ENCODE peak calls at places on chromosomes 1 and 21, in four cellular contexts. B is GM12878, F is HepG2, E is H1. Q is an unnamed sample.

GRCh38 chr1:179283992-179284391 is 9.6 kb upstream of the SOAT1 start:
- DNase-seq in B (no peak), F (no peak), E (no peak), Q (no peak)

GRCh38 chr1:162168261-162168660 is 98.8 kb downstream of the NOS1AP start:
- DNase-seq in B (no peak), F (no peak), E (no peak), Q (no peak)

GRCh38 chr1:57091642-57092041 is 125.8 kb upstream of the C8B start:
- DNase-seq in B (no peak), F (no peak), E (no peak), Q (no peak)

GRCh38 chr1:2134604-2135307 is 59.8 kb downstream of the FAAP20 start:
- DNase-seq in B (no peak), F (peak; percentile 91), E (no peak), Q (no peak)

GRCh38 chr1:110689868-110690267 is 15.1 kb upstream of the KCNA3 start:
- DNase-seq in B (no peak), F (no peak), E (no peak), Q (no peak)

GRCh38 chr1:240399381-240399780 is 212.6 kb downstream of the GREM2 start:
- DNase-seq in B (no peak), F (no peak), E (no peak), Q (peak; percentile 18)

GRCh38 chr1:61115436-61115835 is 33.1 kb downstream of the NFIA start:
- DNase-seq in B (no peak), F (no peak), E (no peak), Q (no peak)

GRCh38 chr1:1972976-1973715 is 30.4 kb downstream of the CFAP74 start:
- DNase-seq in B (no peak), F (no peak), E (no peak), Q (no peak)

GRCh38 chr21:27681038-27681437 is 714.1 kb upstream of the ADAMTS5 start:
- DNase-seq in B (no peak), F (no peak), E (no peak), Q (no peak)

GRCh38 chr1:241918879-241919278 is 38.7 kb upstream of the BECN2 start:
- DNase-seq in B (no peak), F (no peak), E (no peak), Q (no peak)
- TF ChIP-seq SUZ12 in B (no peak), F (no peak), E (no peak), Q (no peak)

GRCh38 chr1:211959680-211960079 is 75.7 kb downstream of the INTS7 start:
- DNase-seq in B (no peak), F (no peak), E (no peak), Q (no peak)

GRCh38 chr1:211967704-211968103 is 67.7 kb downstream of the INTS7 start:
- DNase-seq in B (no peak), F (no peak), E (no peak), Q (no peak)

GRCh38 chr1:211965108-211965805 is 70.1 kb downstream of the INTS7 start:
- DNase-seq in B (no peak), F (no peak), E (no peak), Q (no peak)
- H3K4me1 ChIP-seq in B (no peaks in the 10 kb centered on the region), F (no peaks in the 10 kb centered on the region), E (no peaks in the 10 kb centered on the region), Q (no peaks in the 10 kb centered on the region)

GRCh38 chr1:89821322-89822108 is 683 bp downstream of the LRRC8D start:
- DNase-seq in B (no peak), F (peak; percentile 62), E (no peak), Q (no peak)
- TF ChIP-seq YY1 in B (no peak), F (no peak), E (no peak), Q (no peak)

GRCh38 chr1:160953030-160953429 is 1.6 kb downstream of the ITLN2 start:
- DNase-seq in B (no peak), F (no peak), E (no peak), Q (no peak)

GRCh38 chr1:160952129-160952510 is 2.5 kb downstream of the ITLN2 start:
- DNase-seq in B (no peak), F (no peak), E (no peak), Q (no peak)

GRCh38 chr1:160951443-160952128 is 3.0 kb downstream of the ITLN2 start:
- DNase-seq in B (peak; percentile 40), F (peak; percentile 35), E (peak; percentile 36), Q (no peak)

GRCh38 chr1:160949881-160950280 is 4.7 kb downstream of the ITLN2 start:
- DNase-seq in B (no peak), F (no peak), E (no peak), Q (no peak)

GRCh38 chr1:160950657-160951056 is 4.0 kb downstream of the ITLN2 start:
- DNase-seq in B (no peak), F (no peak), E (no peak), Q (no peak)
- TF ChIP-seq SUZ12 in B (no peak), F (no peak), E (no peak), Q (no peak)